ENCODE peak calls at places on chromosomes 3 and 15, in seven cellular contexts. I is cardiac muscle cell; Z is kidney epithelial cell; S is CD4-positive, alpha-beta T cell; U is PC-3; L is A549; E is heart left ventricle. Q is an unnamed sample.

GRCh38 chr15:52100807-52101206 is 11.8 kb downstream of the BCL2L10 start:
- DNase-seq in Z (peak), I (peak), S (no peak), E (peak), U (peak), L (peak), Q (no peak)

GRCh38 chr3:73433079-73433478 is 191.7 kb downstream of the PDZRN3 start:
- DNase-seq in S (no peak), L (no peak), E (no peak), Z (no peak), I (no peak), U (no peak), Q (no peak)

GRCh38 chr15:74343797-74344127 is 23.7 kb downstream of the CYP11A1 start:
- DNase-seq in S (no peak), U (no peak), Z (no peak), E (no peak), I (no peak), L (no peak), Q (no peak)

GRCh38 chr3:184377882-184378445 is at the start of gene THPO:
- DNase-seq in E (peak), I (no peak), L (no peak), S (no peak), Z (no peak), U (no peak), Q (no peak)

GRCh38 chr3:194777729-194778128 is 92.0 kb downstream of the FAM43A start:
- DNase-seq in U (no peak), S (no peak), E (no peak), L (no peak), Z (no peak), I (no peak), Q (no peak)

GRCh38 chr3:111303760-111304159 is 232.1 kb downstream of the NECTIN3 start:
- DNase-seq in Z (no peak), U (peak), E (no peak), S (no peak), I (no peak), L (no peak), Q (no peak)

GRCh38 chr3:140917769-140918168 is 23.9 kb upstream of the SLC25A36 start:
- DNase-seq in L (no peak), I (no peak), U (no peak), S (no peak), Z (no peak), E (peak), Q (no peak)

GRCh38 chr3:24181256-24181655 is 236.2 kb downstream of the NR1D2 start:
- DNase-seq in L (no peak), Z (no peak), I (no peak), E (no peak), S (no peak), U (no peak), Q (no peak)

GRCh38 chr3:57586778-57587177 is 10.4 kb downstream of the ARF4 start:
- DNase-seq in E (no peak), L (no peak), Z (no peak), U (no peak), I (no peak), S (no peak), Q (no peak)

GRCh38 chr15:68347392-68347791 is 69.8 kb downstream of the FEM1B start:
- DNase-seq in S (no peak), Z (no peak), U (no peak), E (no peak), I (no peak), L (no peak), Q (no peak)

GRCh38 chr3:12120374-12121140 is 38.2 kb downstream of the TIMP4 start:
- DNase-seq in E (no peak), L (no peak), S (no peak), I (no peak), U (no peak), Z (no peak), Q (no peak)
- TF ChIP-seq CTCF in E (no peak), L (no peak), S (no peak), I (no peak), U (no peak), Z (no peak), Q (no peak)

GRCh38 chr3:124486324-124486723 is 243.9 kb upstream of the UMPS start:
- DNase-seq in E (no peak), I (no peak), L (peak), Z (no peak), S (no peak), U (peak), Q (no peak)
- TF ChIP-seq CTCF in E (no peak), I (peak), L (no peak), Z (no peak), S (no peak), U (peak), Q (no peak)

GRCh38 chr3:107665351-107665750 is 142.6 kb downstream of the BBX start:
- DNase-seq in S (no peak), U (no peak), I (no peak), Z (no peak), E (no peak), L (no peak), Q (no peak)

GRCh38 chr3:107666853-107667252 is 144.1 kb downstream of the BBX start:
- DNase-seq in S (no peak), L (no peak), U (no peak), E (no peak), Z (no peak), I (no peak), Q (no peak)

GRCh38 chr3:107663266-107663665 is 140.5 kb downstream of the BBX start:
- DNase-seq in E (no peak), Z (no peak), I (no peak), L (no peak), S (no peak), U (no peak), Q (no peak)

GRCh38 chr3:107662586-107662985 is 139.8 kb downstream of the BBX start:
- DNase-seq in L (no peak), U (no peak), S (no peak), I (peak), E (no peak), Z (no peak), Q (no peak)

GRCh38 chr3:107664614-107665013 is 141.9 kb downstream of the BBX start:
- DNase-seq in U (no peak), I (no peak), S (no peak), Z (no peak), L (no peak), E (no peak), Q (no peak)
- TF ChIP-seq CTCF in U (no peak), I (no peak), S (no peak), Z (no peak), L (no peak), E (no peak), Q (no peak)

GRCh38 chr3:16719426-16719825 is 114.2 kb upstream of the DAZL start:
- DNase-seq in E (no peak), L (no peak), S (no peak), I (no peak), Z (no peak), U (no peak), Q (no peak)

GRCh38 chr3:16720367-16720766 is 115.1 kb upstream of the DAZL start:
- DNase-seq in I (no peak), Z (no peak), E (no peak), S (no peak), U (no peak), L (no peak), Q (no peak)

GRCh38 chr3:16724487-16724886 is 119.3 kb upstream of the DAZL start:
- DNase-seq in Z (no peak), L (no peak), E (no peak), U (no peak), I (peak), S (no peak), Q (no peak)

GRCh38 chr3:16721494-16721893 is 116.3 kb upstream of the DAZL start:
- DNase-seq in S (no peak), E (no peak), I (no peak), Z (no peak), U (no peak), L (no peak), Q (no peak)

GRCh38 chr3:16723994-16724393 is 118.8 kb upstream of the DAZL start:
- DNase-seq in I (peak), L (peak), Z (no peak), E (no peak), S (no peak), U (peak), Q (peak)
- TF ChIP-seq CTCF in I (peak), L (no peak), Z (no peak), E (no peak), S (no peak), U (peak), Q (no peak)

DNA sequence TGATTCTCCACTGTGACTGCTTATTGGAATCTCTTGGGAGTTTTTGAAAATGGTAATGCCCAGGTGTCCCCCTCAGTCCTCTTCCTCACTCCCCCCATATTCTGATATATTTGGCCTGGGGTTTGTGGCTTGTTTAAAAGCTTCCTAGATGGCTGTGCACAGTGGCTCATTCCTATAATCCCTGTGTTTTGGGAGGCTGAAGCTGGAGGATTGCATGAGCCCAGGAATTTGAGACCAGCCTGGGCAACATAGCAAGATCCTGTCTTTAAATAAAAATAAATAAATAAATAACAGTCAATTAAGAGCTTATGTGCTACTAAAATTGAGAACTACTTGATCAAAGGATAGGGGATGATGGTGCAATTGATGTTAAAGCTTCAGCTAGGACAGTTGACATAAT is 33.3 kb downstream of the ARIH1 start:
- DNase-seq in E (no peak), U (no peak), L (no peak), S (no peak), I (no peak), Z (no peak), Q (no peak)
- TF ChIP-seq CTCF in E (no peak), U (no peak), L (no peak), S (no peak), I (no peak), Z (no peak), Q (no peak)

GRCh38 chr3:139574026-139574947 is 34.7 kb upstream of the RBP1 start:
- DNase-seq in Z (no peak), U (no peak), I (peak), E (peak), L (no peak), S (no peak), Q (no peak)
- TF ChIP-seq CTCF in Z (no peak), U (no peak), I (peak), E (no peak), L (no peak), S (no peak), Q (no peak)

DNA sequence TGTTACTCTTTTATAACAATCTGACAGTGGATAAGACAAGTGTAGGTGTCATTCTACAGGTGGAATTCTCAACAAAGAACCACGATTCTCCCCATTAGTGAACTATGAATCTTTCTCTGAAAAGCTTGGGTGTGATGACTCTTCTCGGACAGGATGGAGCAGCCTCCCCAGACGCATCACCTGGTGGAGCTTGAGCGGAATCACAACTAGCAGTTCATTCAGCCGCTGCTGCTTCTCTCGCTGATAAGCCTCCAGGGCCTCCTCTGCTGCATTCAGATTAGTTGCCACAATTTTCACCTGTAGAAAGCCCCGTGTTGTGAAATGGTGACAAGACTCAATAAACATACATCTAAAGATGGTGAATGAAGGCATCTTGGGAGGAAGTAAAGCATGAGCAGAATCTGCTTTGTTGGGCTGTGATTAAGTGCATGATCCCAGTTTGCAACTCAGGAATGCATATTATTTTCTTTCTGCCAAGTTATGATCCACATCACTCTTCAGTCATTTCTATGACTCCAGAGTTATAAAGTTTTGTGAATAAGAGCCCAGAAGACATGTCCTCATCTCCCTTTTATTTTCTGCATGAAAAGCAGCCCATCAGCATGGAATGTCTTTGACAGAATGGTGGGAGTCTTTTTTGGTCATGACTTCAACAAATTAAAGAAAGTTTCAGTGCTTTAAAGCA is 93.6 kb downstream of the BOC start:
- DNase-seq in I (no peak), E (no peak), Z (no peak), U (peak), L (no peak), S (no peak), Q (no peak)
- TF ChIP-seq CTCF in I (no peak), E (no peak), Z (no peak), U (no peak), L (no peak), S (no peak), Q (no peak)

Q was measured in endothelial cell.